ENCODE peak calls at places on chromosomes 13 and 19, in nine cellular contexts. J is activated CD4-positive, CD25-positive, alpha-beta regulatory T cell treated with anti-CD3 and anti-CD28 coated beads, Interleukin-2, amount 50 U/mL, for 16 hours; W is NCI-H187 treated with DMSO at 0.1 percent for 48 hours; M is activated T-cell treated with anti-CD3 and anti-CD28 coated beads, Interleukin-2, amount 50 U/mL, for 24 hours; D is NCI-H510A treated with DMSO at 0.1 percent for 48 hours; F is NCI-H526; V is stimulated activated CD4-positive, alpha-beta T cell treated with anti-CD3 and anti-CD28 coated beads, Interleukin-4, amount 100 ng/mL, for 1 hour; I is progenitor cell of endocrine pancreas; N is T1000. L is an unnamed sample.

GRCh38 chr19:35118268-35119026 is 2.8 kb downstream of the FXYD3 start:
- DNase-seq in M (no peak), V (no peak), W (no peak), D (no peak), I (no peak), F (no peak), J (no peak), N (no peak), L (no peak)

GRCh38 chr19:14375055-14375581 is 6.1 kb upstream of the ADGRE5 start:
- DNase-seq in J (peak; percentile 57), D (no peak), F (no peak), W (no peak), V (no peak), N (no peak), M (peak; percentile 74), I (no peak), L (no peak)

GRCh38 chr19:9914315-9915207 is 21.8 kb downstream of the OLFM2 start:
- DNase-seq in J (peak; percentile 50), N (peak; percentile 8), W (no peak), I (peak; percentile 73), M (peak; percentile 88), D (no peak), V (peak; percentile 84), F (peak; percentile 79), L (peak; percentile 81)

GRCh38 chr13:106083620-106084350 is 451.7 kb downstream of the EFNB2 start:
- DNase-seq in M (no peak), W (no peak), F (peak; percentile 71), I (no peak), J (no peak), N (no peak), D (no peak), V (no peak), L (no peak)

GRCh38 chr13:113390874-113391497 is 27.1 kb upstream of the GRTP1 start:
- DNase-seq in M (no peak), D (no peak), N (no peak), W (no peak), I (peak; percentile 2), V (no peak), F (no peak), J (no peak), L (no peak)

GRCh38 chr19:13134626-13135025 is 15.5 kb downstream of the STX10 start:
- DNase-seq in F (no peak), M (no peak), N (no peak), V (no peak), I (no peak), D (no peak), J (no peak), W (no peak), L (no peak)

GRCh38 chr19:31838163-31838798 is 489.0 kb upstream of the TSHZ3 start:
- DNase-seq in D (no peak), V (no peak), I (no peak), N (no peak), F (no peak), M (no peak), J (no peak), W (no peak), L (no peak)

GRCh38 chr19:7527516-7528191 is 5.2 kb downstream of the MCOLN1 start:
- DNase-seq in N (no peak), V (no peak), J (no peak), M (no peak), W (no peak), I (no peak), F (no peak), D (no peak), L (no peak)

GRCh38 chr13:33953203-33953602 is 135.3 kb downstream of the RFC3 start:
- DNase-seq in F (no peak), J (no peak), V (no peak), I (no peak), N (no peak), M (no peak), W (no peak), D (no peak), L (no peak)

GRCh38 chr13:29991343-29991742 is 140.9 kb upstream of the UBL3 start:
- DNase-seq in M (no peak), I (no peak), F (no peak), V (no peak), W (no peak), N (peak; percentile 78), D (no peak), J (no peak), L (no peak)

GRCh38 chr19:7515471-7516226 is at the start of gene ZNF358:
- DNase-seq in N (peak; percentile 8), I (peak; percentile 63), D (peak; percentile 76), V (peak; percentile 51), J (no peak), W (no peak), F (peak; percentile 69), M (peak; percentile 64), L (peak; percentile 71)

GRCh38 chr19:16062789-16063188 is 13.5 kb upstream of the TPM4 start:
- DNase-seq in V (peak; percentile 73), W (no peak), N (no peak), M (peak; percentile 83), D (peak; percentile 15), F (peak; percentile 34), I (peak; percentile 34), J (peak; percentile 51), L (peak; percentile 66)

GRCh38 chr19:1122021-1122971 is 18.5 kb downstream of the GPX4 start:
- DNase-seq in W (no peak), V (no peak), M (no peak), N (no peak), D (no peak), J (no peak), F (no peak), I (no peak), L (no peak)

GRCh38 chr13:33487575-33488243 is 202.2 kb upstream of the STARD13 start:
- DNase-seq in J (no peak), V (no peak), W (no peak), I (no peak), F (peak; percentile 58), N (no peak), M (no peak), D (no peak), L (no peak)

GRCh38 chr19:3821156-3821555 is 35.0 kb upstream of the MATK start:
- DNase-seq in D (no peak), V (no peak), W (no peak), I (no peak), F (peak; percentile 53), N (no peak), J (no peak), M (no peak), L (no peak)

GRCh38 chr13:107376393-107377085 is 808.6 kb upstream of the ARGLU1 start:
- DNase-seq in D (no peak), M (no peak), J (no peak), V (no peak), F (no peak), N (no peak), W (no peak), I (no peak), L (no peak)

GRCh38 chr19:2782357-2782935 is 627 bp downstream of the SGTA start:
- DNase-seq in V (no peak), W (no peak), N (no peak), I (no peak), D (no peak), F (no peak), J (no peak), M (no peak), L (no peak)

GRCh38 chr19:48986211-48986610 is 6.9 kb downstream of the GYS1 start:
- DNase-seq in J (no peak), M (no peak), N (no peak), D (no peak), W (no peak), V (no peak), F (no peak), I (no peak), L (no peak)

GRCh38 chr13:20769834-20770233 is 3.9 kb downstream of the EEF1AKMT1 start:
- DNase-seq in V (no peak), M (no peak), W (no peak), N (no peak), J (no peak), F (no peak), D (no peak), I (no peak), L (no peak)

GRCh38 chr19:1366899-1367870 is 16.5 kb upstream of the NDUFS7 start:
- DNase-seq in W (no peak), F (no peak), I (no peak), J (no peak), V (no peak), M (no peak), N (no peak), D (no peak), L (no peak)

GRCh38 chr19:19448238-19448544 is 42.7 kb downstream of the GATAD2A start:
- DNase-seq in D (no peak), V (no peak), I (no peak), F (no peak), M (no peak), J (no peak), W (no peak), N (no peak), L (no peak)

GRCh38 chr19:45882652-45883585 is 3.0 kb downstream of the IRF2BP1 start:
- DNase-seq in J (peak; percentile 66), D (peak; percentile 84), M (peak; percentile 92), N (peak; percentile 70), W (no peak), V (peak; percentile 83), I (peak; percentile 90), F (peak; percentile 92), L (peak; percentile 93)

GRCh38 chr13:80342541-80343371 is 1.8 kb upstream of the SPRY2 start:
- DNase-seq in D (peak; percentile 58), W (no peak), M (peak; percentile 82), V (peak; percentile 71), F (peak; percentile 93), I (peak; percentile 91), J (peak; percentile 11), N (peak; percentile 35), L (peak; percentile 92)

GRCh38 chr19:32453736-32454135 is 48.2 kb downstream of the DPY19L3 start:
- DNase-seq in N (no peak), W (no peak), D (no peak), V (no peak), F (no peak), M (no peak), I (no peak), J (no peak), L (no peak)

GRCh38 chr19:42198676-42199439 is 18.6 kb downstream of the DEDD2 start:
- DNase-seq in M (peak; percentile 68), D (no peak), W (no peak), V (peak; percentile 43), J (peak; percentile 55), I (no peak), F (no peak), N (no peak), L (no peak)

GRCh38 chr13:30900952-30901749 is 4.9 kb upstream of the MEDAG start:
- DNase-seq in W (no peak), I (no peak), D (no peak), N (no peak), V (no peak), F (no peak), J (no peak), M (no peak), L (no peak)

GRCh38 chr13:85313761-85314503 is 485.3 kb downstream of the SLITRK6 start:
- DNase-seq in F (no peak), I (no peak), D (peak; percentile 20), J (no peak), N (peak; percentile 58), V (no peak), M (no peak), W (no peak), L (no peak)

GRCh38 chr19:7705387-7706187 is 3.7 kb upstream of the FCER2 start:
- DNase-seq in D (no peak), W (no peak), M (peak; percentile 77), I (no peak), F (no peak), V (peak; percentile 76), N (no peak), J (peak; percentile 62), L (no peak)

GRCh38 chr13:106403280-106403679 is 132.2 kb downstream of the EFNB2 start:
- DNase-seq in J (no peak), V (no peak), F (no peak), D (no peak), N (no peak), I (no peak), M (no peak), W (no peak), L (no peak)

GRCh38 chr19:12000152-12000981 is 35.1 kb downstream of the ZNF433 start:
- DNase-seq in J (no peak), N (no peak), F (no peak), V (no peak), I (no peak), M (no peak), D (no peak), W (no peak), L (no peak)

GRCh38 chr13:28147489-28147888 is 9.1 kb downstream of the PAN3 start:
- DNase-seq in W (no peak), F (no peak), M (no peak), I (no peak), D (peak; percentile 7), V (no peak), N (no peak), J (no peak), L (no peak)

L was measured in neural crest cell.